ENCODE peak calls at places on chromosomes 4 and X, in four cellular contexts. Z is HCT116, C is GM12878, P is K562. M is an unnamed sample.

GRCh38 chr4:159823743-159824142 is 720.9 kb downstream of the RAPGEF2 start:
- DNase-seq in P (no peak), Z (no peak), C (no peak), M (no peak)

GRCh38 chr4:26452565-26453531 is 37.4 kb downstream of the CCKAR start:
- DNase-seq in Z (no peak), P (no peak), C (no peak), M (no peak)

GRCh38 chr4:55251352-55251751 is 94.7 kb upstream of the SRD5A3 start:
- DNase-seq in Z (no peak), C (no peak), P (no peak), M (no peak)

GRCh38 chr4:114364857-114365256 is 233.8 kb upstream of the UGT8 start:
- DNase-seq in C (no peak), Z (no peak), P (no peak), M (no peak)

GRCh38 chrX:141879616-141880015 is 24.1 kb upstream of the MAGEC1 start:
- DNase-seq in P (no peak), C (no peak), Z (no peak), M (no peak)

GRCh38 chr4:182776376-182777058 is 140.7 kb downstream of the DCTD start:
- DNase-seq in C (no peak), Z (no peak), P (no peak), M (no peak)

GRCh38 chrX:24890677-24891076 is 125.1 kb downstream of the ARX start:
- DNase-seq in P (no peak), C (no peak), Z (no peak), M (no peak)

GRCh38 chrX:41303013-41303412 is 30.9 kb upstream of the DDX3X start:
- DNase-seq in P (no peak), C (no peak), Z (no peak), M (no peak)

GRCh38 chr4:190014771-190015537 is 12.1 kb downstream of the FRG2 start:
- DNase-seq in C (no peak), P (peak; percentile 53), Z (no peak), M (peak; percentile 80)

GRCh38 chr4:123976285-123976684 is 579.7 kb downstream of the SPRY1 start:
- DNase-seq in P (no peak), Z (no peak), C (no peak), M (no peak)

GRCh38 chr4:109332926-109333464 is 30.5 kb upstream of the COL25A1 start:
- DNase-seq in Z (no peak), C (no peak), P (peak; percentile 19), M (peak; percentile 13)

GRCh38 chrX:54134269-54134668 is 48.8 kb downstream of the FAM120C start:
- DNase-seq in C (no peak), P (no peak), Z (no peak), M (no peak)

GRCh38 chrX:12955882-12956703 is 18.8 kb upstream of the TMSB4X start:
- DNase-seq in P (peak; percentile 54), C (peak; percentile 77), Z (peak; percentile 46), M (no peak)

GRCh38 chrX:45830343-45830742 is 629.7 kb upstream of the DIPK2B start:
- DNase-seq in Z (no peak), P (no peak), C (no peak), M (no peak)

GRCh38 chrX:24282381-24283121 is 31.3 kb downstream of the SUPT20HL2 start:
- DNase-seq in P (no peak), Z (no peak), C (no peak), M (no peak)

GRCh38 chr4:1746919-1747602 is 25.7 kb downstream of the TACC3 start:
- DNase-seq in P (no peak), Z (no peak), C (no peak), M (no peak)

GRCh38 chrX:150049647-150050046 is 111.4 kb upstream of the EOLA2 start:
- DNase-seq in Z (no peak), P (no peak), C (no peak), M (no peak)

GRCh38 chr4:175509320-175509719 is 302.7 kb downstream of the GPM6A start:
- DNase-seq in P (no peak), Z (peak; percentile 42), C (no peak), M (no peak)

GRCh38 chr4:151226004-151226932 is 50.7 kb upstream of the PRSS48 start:
- DNase-seq in P (no peak), Z (peak; percentile 24), C (no peak), M (no peak)

GRCh38 chr4:84563002-84563401 is 19.9 kb upstream of the CDS1 start:
- DNase-seq in C (no peak), P (no peak), Z (no peak), M (no peak)

GRCh38 chr4:91502365-91502764 is 801.4 kb upstream of the GRID2 start:
- DNase-seq in C (no peak), Z (peak; percentile 18), P (no peak), M (no peak)

GRCh38 chr4:38230121-38230728 is 270.0 kb downstream of the PTTG2 start:
- DNase-seq in C (no peak), Z (peak; percentile 27), P (peak; percentile 32), M (peak; percentile 23)

GRCh38 chr4:88737304-88738015 is 39.8 kb upstream of the NAP1L5 start:
- DNase-seq in Z (no peak), P (no peak), C (peak; percentile 13), M (no peak)

GRCh38 chrX:39613508-39613921 is 484.2 kb downstream of the BCOR start:
- DNase-seq in P (no peak), Z (no peak), C (no peak), M (peak; percentile 3)

GRCh38 chr4:172822322-172822721 is 346.3 kb upstream of the GALNT7 start:
- DNase-seq in C (no peak), Z (no peak), P (no peak), M (no peak)

GRCh38 chr4:174401471-174402130 is 117.9 kb downstream of the CEP44 start:
- DNase-seq in P (no peak), C (no peak), Z (no peak), M (no peak)

GRCh38 chrX:123087326-123087725 is 96.8 kb upstream of the GRIA3 start:
- DNase-seq in P (no peak), Z (no peak), C (no peak), M (no peak)

GRCh38 chr4:108209489-108209888 is 40.8 kb upstream of the LEF1 start:
- DNase-seq in P (no peak), C (no peak), Z (no peak), M (no peak)

GRCh38 chr4:177108708-177109107 is 201.0 kb upstream of the NEIL3 start:
- DNase-seq in C (no peak), Z (no peak), P (no peak), M (no peak)

GRCh38 chrX:69024931-69025330 is 140.3 kb downstream of the PJA1 start:
- DNase-seq in P (no peak), Z (no peak), C (no peak), M (no peak)

GRCh38 chrX:12648995-12649394 is 142.2 kb upstream of the PRPS2 start:
- DNase-seq in C (no peak), Z (no peak), P (no peak), M (no peak)

GRCh38 chrX:23694606-23695005 is 27.3 kb downstream of the PRDX4 start:
- DNase-seq in Z (peak; percentile 21), P (peak; percentile 50), C (peak; percentile 11), M (no peak)

GRCh38 chr4:106893903-106894302 is 142.2 kb downstream of the DKK2 start:
- DNase-seq in Z (no peak), C (no peak), P (no peak), M (no peak)

GRCh38 chr4:56227301-56227835 is 159.9 kb downstream of the AASDH start:
- DNase-seq in C (no peak), P (no peak), Z (no peak), M (no peak)

GRCh38 chr4:73929285-73929684 is 52.5 kb downstream of the PF4 start:
- DNase-seq in C (no peak), P (no peak), Z (no peak), M (no peak)

GRCh38 chr4:110614981-110615365 is 7.9 kb downstream of the PITX2 start:
- DNase-seq in P (no peak), C (no peak), Z (no peak), M (no peak)

GRCh38 chr4:110616162-110617062 is 6.5 kb downstream of the PITX2 start:
- DNase-seq in P (no peak), Z (no peak), C (no peak), M (no peak)

GRCh38 chr4:110617095-110617494 is 5.8 kb downstream of the PITX2 start:
- DNase-seq in Z (no peak), P (no peak), C (no peak), M (no peak)

GRCh38 chr4:110614173-110614948 is 8.5 kb downstream of the PITX2 start:
- DNase-seq in C (no peak), Z (no peak), P (no peak), M (peak; percentile 68)

GRCh38 chr4:110615366-110616161 is 7.3 kb downstream of the PITX2 start:
- DNase-seq in P (no peak), C (no peak), Z (no peak), M (peak; percentile 85)
- TF ChIP-seq EGR1 in P (no peak), C (no peak), Z (no peak), M (peak; percentile 15)

GRCh38 chr4:93786149-93786548 is 42.4 kb upstream of the ATOH1 start:
- DNase-seq in C (no peak), P (no peak), Z (no peak), M (no peak)

GRCh38 chr4:93788712-93789111 is 39.8 kb upstream of the ATOH1 start:
- DNase-seq in Z (peak; percentile 43), C (no peak), P (peak; percentile 12), M (no peak)

DNA sequence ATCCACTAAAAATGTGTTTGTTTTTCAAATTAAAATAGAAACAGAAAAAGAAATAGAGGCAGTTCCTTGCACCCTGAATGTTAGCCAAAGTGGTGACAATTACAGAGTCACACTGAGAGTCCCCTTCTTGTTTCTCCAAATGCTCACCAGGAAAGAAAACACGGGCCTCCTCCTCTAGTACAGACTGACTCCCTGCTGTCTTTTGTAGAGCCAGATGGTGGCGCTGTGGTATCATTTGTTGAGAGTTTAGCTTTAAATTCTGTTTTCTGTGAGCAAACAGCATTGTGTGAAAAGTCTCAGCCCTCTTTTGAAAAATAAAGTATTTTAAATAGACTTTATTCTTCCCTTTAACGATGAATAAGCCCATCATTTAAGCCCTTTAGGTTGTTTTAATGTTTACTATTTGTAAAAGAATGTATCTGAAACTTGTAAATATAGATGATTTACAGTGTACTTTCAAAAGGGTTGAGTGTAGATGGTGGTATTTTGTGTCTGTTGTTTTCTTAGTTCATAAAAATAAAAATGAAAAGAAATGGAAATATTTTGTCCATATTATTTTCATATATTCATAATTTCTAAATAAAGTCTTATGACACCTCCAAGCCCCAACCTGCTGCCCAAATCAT is 36.9 kb upstream of the ATOH1 start:
- DNase-seq in P (peak; percentile 59), C (no peak), Z (peak; percentile 55), M (no peak)
- TF ChIP-seq EGR1 in P (no peak), C (no peak), Z (no peak), M (no peak)

DNA sequence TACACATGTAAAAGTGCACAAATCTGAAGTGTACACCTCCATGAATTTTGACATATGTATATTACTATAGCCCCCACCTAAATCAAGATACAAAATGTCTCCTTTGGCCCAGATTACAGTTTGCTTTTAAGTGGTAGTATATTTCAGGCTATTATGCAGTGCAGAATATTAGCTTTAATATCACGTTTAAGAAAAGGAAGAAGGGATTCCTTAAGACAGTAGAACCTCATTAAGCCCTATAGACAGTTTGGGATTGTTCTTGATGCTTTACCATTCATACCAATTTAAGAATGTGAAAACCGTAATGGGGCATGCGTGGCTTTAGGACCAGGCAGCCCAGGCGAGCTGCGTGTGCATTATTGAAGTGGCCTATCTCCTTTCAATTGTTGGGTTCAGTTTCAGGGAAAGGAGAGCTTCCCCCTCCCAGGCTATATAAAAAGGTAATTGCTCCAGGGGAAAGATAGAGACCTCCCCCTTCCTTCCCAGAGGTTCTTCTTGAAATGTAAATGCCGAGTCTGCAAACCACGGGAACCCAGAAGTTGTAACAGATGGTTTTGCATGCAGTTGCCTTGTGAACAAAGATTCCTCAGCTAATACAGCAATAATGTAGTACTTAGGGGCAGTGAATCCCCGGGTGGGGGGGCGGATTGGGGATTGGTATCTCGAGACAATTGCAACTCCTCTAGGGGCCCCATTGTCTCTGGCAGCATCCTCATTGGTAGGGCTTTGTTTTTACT is 106.1 kb downstream of the UCHL1 start:
- DNase-seq in C (no peak), Z (no peak), P (no peak), M (peak; percentile 72)
- TF ChIP-seq EGR1 in C (no peak), Z (no peak), P (no peak), M (peak; percentile 46)

GRCh38 chr4:139791681-139792080 is 126.1 kb downstream of the MGST2 start:
- DNase-seq in Z (no peak), C (no peak), P (no peak), M (no peak)
- TF ChIP-seq EGR1 in Z (no peak), C (no peak), P (no peak), M (no peak)